ENCODE peak calls at places on chromosomes 12 and 14, in seven cellular contexts. W, F, G, N, Q, J and P are unnamed samples.

GRCh38 chr12:32116897-32117296 is 10.2 kb downstream of the BICD1 start:
- DNase-seq in W (no peak), G (peak; percentile 47), N (no peak), Q (no peak), F (no peak), J (peak; percentile 41), P (no peak)

GRCh38 chr14:79967001-79967400 is 244.3 kb downstream of the DIO2 start:
- DNase-seq in W (no peak), J (no peak), Q (no peak), G (peak; percentile 61), N (no peak), F (no peak), P (no peak)

GRCh38 chr12:49287876-49288275 is 7.1 kb upstream of the PRPH start:
- DNase-seq in F (no peak), Q (no peak), N (no peak), J (no peak), W (no peak), G (no peak), P (no peak)

GRCh38 chr12:53207042-53207441 is at the start of gene ITGB7:
- DNase-seq in N (no peak), Q (no peak), G (no peak), J (peak; percentile 19), W (peak; percentile 82), F (peak; percentile 44), P (peak; percentile 82)

GRCh38 chr12:84165998-84166571 is 746.5 kb downstream of the SLC6A15 start:
- DNase-seq in G (no peak), W (no peak), Q (no peak), N (no peak), F (no peak), J (no peak), P (no peak)

GRCh38 chr14:102105369-102105768 is 18.5 kb upstream of the HSP90AA1 start:
- DNase-seq in W (no peak), N (no peak), J (no peak), G (no peak), F (no peak), Q (no peak), P (no peak)

GRCh38 chr14:53062856-53063255 is 90.3 kb downstream of the DDHD1 start:
- DNase-seq in F (no peak), J (peak; percentile 17), W (no peak), Q (no peak), N (no peak), G (peak; percentile 32), P (no peak)

GRCh38 chr12:18700254-18700653 is 37.6 kb downstream of the PLCZ1 start:
- DNase-seq in Q (no peak), W (no peak), F (no peak), J (no peak), N (no peak), G (peak; percentile 98), P (no peak)

GRCh38 chr12:132485619-132486018 is 4.3 kb upstream of the FBRSL1 start:
- DNase-seq in F (no peak), N (no peak), Q (no peak), J (no peak), W (no peak), G (no peak), P (no peak)

GRCh38 chr14:55505846-55506245 is 65.4 kb upstream of the TBPL2 start:
- DNase-seq in W (no peak), G (no peak), Q (no peak), J (no peak), N (no peak), F (no peak), P (no peak)

GRCh38 chr14:61140872-61141271 is 140.3 kb downstream of the TMEM30B start:
- DNase-seq in J (peak; percentile 54), F (no peak), Q (no peak), N (peak; percentile 29), G (peak; percentile 84), W (no peak), P (no peak)

GRCh38 chr12:132182711-132183365 is 38.6 kb downstream of the NOC4L start:
- DNase-seq in G (no peak), F (no peak), J (no peak), W (no peak), Q (no peak), N (no peak), P (no peak)